ENCODE peak calls at places on chromosomes 1 and 21, in eight cellular contexts. F, Y, X, P, A, T, I and D are unnamed samples.

GRCh38 chr1:179969962-179970361 is 15.4 kb downstream of the CEP350 start:
- DNase-seq in F (no peak), A (no peak), I (no peak), T (no peak), P (no peak), Y (no peak), X (no peak), D (no peak)

GRCh38 chr21:38997756-38998155 is 185.5 kb downstream of the PSMG1 start:
- DNase-seq in I (no peak), P (no peak), A (no peak), F (no peak), T (no peak), Y (no peak), X (no peak), D (no peak)

GRCh38 chr1:157272899-157273774 is 134.9 kb upstream of the ETV3 start:
- DNase-seq in P (no peak), I (no peak), F (no peak), A (no peak), X (no peak), Y (no peak), T (no peak), D (peak; percentile 27)

GRCh38 chr1:171794085-171794484 is 12.6 kb downstream of the METTL13 start:
- DNase-seq in X (no peak), F (no peak), P (no peak), A (no peak), I (no peak), Y (no peak), T (peak; percentile 50), D (peak; percentile 44)

GRCh38 chr1:21293537-21294265 is 3.4 kb upstream of the ECE1 start:
- DNase-seq in I (no peak), F (no peak), T (no peak), X (peak; percentile 41), P (no peak), Y (no peak), A (peak; percentile 86), D (no peak)

GRCh38 chr1:2271134-2271785 is 43.1 kb downstream of the SKI start:
- DNase-seq in Y (no peak), X (no peak), I (no peak), F (no peak), T (no peak), A (no peak), P (peak; percentile 56), D (no peak)

GRCh38 chr1:113416515-113416914 is 26.2 kb downstream of the MAGI3 start:
- DNase-seq in P (no peak), F (no peak), I (no peak), A (no peak), Y (no peak), T (no peak), X (no peak), D (no peak)

GRCh38 chr1:201229771-201230635 is 39.4 kb downstream of the IGFN1 start:
- DNase-seq in T (peak; percentile 59), P (peak; percentile 2), Y (peak; percentile 15), I (no peak), A (no peak), F (no peak), X (no peak), D (no peak)

GRCh38 chr1:201134405-201134804 is 7.4 kb upstream of the ASCL5 start:
- DNase-seq in Y (no peak), A (no peak), I (peak; percentile 46), P (no peak), F (no peak), X (no peak), T (no peak), D (no peak)

GRCh38 chr21:20949884-20950283 is 48.3 kb upstream of the NCAM2 start:
- DNase-seq in A (no peak), Y (no peak), F (no peak), T (no peak), X (no peak), P (no peak), I (no peak), D (no peak)

GRCh38 chr1:172343246-172344099 is 77.0 kb upstream of the C1orf105 start:
- DNase-seq in Y (no peak), T (no peak), F (no peak), A (no peak), I (no peak), P (no peak), X (no peak), D (no peak)

GRCh38 chr1:85611856-85612255 is 31.3 kb downstream of the CCN1 start:
- DNase-seq in Y (peak; percentile 57), F (peak; percentile 35), P (no peak), X (no peak), I (peak; percentile 56), A (no peak), T (peak; percentile 76), D (no peak)

GRCh38 chr1:218345673-218346390 is 696 bp downstream of the TGFB2 start:
- DNase-seq in X (no peak), F (peak; percentile 53), Y (no peak), A (peak; percentile 89), P (peak; percentile 84), I (peak; percentile 70), T (no peak), D (peak; percentile 71)

GRCh38 chr1:153669606-153670005 is 1.2 kb downstream of the ILF2 start:
- DNase-seq in A (peak; percentile 27), T (no peak), Y (no peak), X (no peak), P (no peak), I (no peak), F (no peak), D (no peak)

GRCh38 chr1:1170215-1170890 is 3.3 kb upstream of the TTLL10 start:
- DNase-seq in Y (no peak), P (peak; percentile 58), I (no peak), X (no peak), T (no peak), F (no peak), A (no peak), D (no peak)

GRCh38 chr1:24321150-24321549 is 2.0 kb downstream of the GRHL3 start:
- DNase-seq in Y (no peak), X (no peak), A (no peak), T (no peak), P (no peak), I (no peak), F (no peak), D (no peak)

GRCh38 chr1:24318238-24318987 is 744 bp upstream of the GRHL3 start:
- DNase-seq in T (no peak), A (no peak), P (no peak), F (no peak), Y (no peak), I (peak; percentile 58), X (no peak), D (no peak)

GRCh38 chr1:24317081-24317480 is 2.1 kb upstream of the GRHL3 start:
- DNase-seq in Y (no peak), F (no peak), I (no peak), T (no peak), P (no peak), A (no peak), X (no peak), D (no peak)

GRCh38 chr1:24319962-24320361 is 805 bp downstream of the GRHL3 start:
- DNase-seq in I (no peak), P (no peak), A (no peak), Y (no peak), F (no peak), X (no peak), T (no peak), D (no peak)

DNA sequence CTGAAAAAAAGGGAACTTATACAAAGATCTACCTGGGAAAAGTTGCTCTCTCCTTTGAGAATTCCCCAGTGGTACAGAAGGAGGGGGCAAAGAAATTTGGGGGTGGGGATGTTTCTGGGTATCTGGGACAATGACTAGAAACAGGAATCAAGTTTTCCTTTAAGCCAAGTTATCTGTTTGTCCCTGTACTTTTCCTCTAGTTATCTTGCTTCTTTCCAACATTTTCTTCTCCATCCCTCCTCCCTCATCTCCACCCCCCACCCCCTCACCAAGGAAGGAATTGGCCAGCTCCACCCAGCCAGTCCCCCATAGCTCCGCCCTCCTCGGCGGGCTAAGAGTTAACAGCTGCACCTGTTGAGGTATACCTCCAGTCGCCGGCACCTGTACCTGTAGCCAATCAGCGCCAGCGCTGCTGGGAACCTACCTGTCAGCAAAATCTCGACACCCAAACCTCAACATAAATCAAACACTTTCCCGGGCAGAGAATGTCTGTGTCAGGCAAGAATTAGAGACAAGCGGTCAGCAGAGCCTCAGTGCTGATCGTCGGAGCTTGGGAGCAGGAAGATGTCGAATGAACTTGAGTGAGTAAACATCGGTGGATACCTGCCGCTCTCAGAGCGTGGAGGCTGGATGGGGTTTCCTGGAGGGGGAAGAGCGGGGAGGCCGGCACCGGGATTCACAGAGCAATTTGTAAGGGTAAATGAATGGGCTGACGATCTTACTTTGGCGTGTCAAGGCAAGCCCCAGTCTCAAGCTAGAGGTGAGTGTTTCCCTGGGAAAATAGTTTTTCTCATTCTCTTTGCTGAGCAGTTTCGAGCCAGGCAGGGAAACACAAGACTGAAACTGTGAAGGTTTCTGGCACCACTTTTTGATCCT is at the start of gene GRHL3:
- DNase-seq in Y (peak; percentile 46), T (no peak), A (no peak), X (no peak), P (no peak), I (peak; percentile 78), F (peak; percentile 75), D (no peak)
- TF ChIP-seq POLR2A in Y (no peak), T (no peak), A (no peak), X (no peak), P (no peak), I (no peak), F (no peak), D (no peak)

GRCh38 chr1:36741066-36741465 is 258.4 kb upstream of the CSF3R start:
- DNase-seq in F (no peak), A (no peak), X (no peak), P (no peak), T (no peak), I (no peak), Y (no peak), D (no peak)
- TF ChIP-seq POLR2A in F (no peak), A (no peak), X (no peak), P (no peak), T (no peak), I (no peak), Y (no peak), D (no peak)

GRCh38 chr1:12040457-12041051 is 21.3 kb downstream of the MIIP start:
- DNase-seq in Y (no peak), F (no peak), P (no peak), I (no peak), X (no peak), A (no peak), T (peak; percentile 76), D (no peak)
- TF ChIP-seq POLR2A in Y (no peak), F (no peak), P (no peak), I (no peak), X (peak; percentile 20), A (no peak), T (no peak), D (no peak)

GRCh38 chr1:15410884-15411245 is 1.2 kb downstream of the EFHD2 start:
- DNase-seq in I (no peak), X (no peak), P (no peak), T (no peak), F (no peak), A (peak; percentile 86), Y (no peak), D (no peak)

GRCh38 chr1:15408890-15409399 is 743 bp upstream of the EFHD2 start:
- DNase-seq in I (no peak), T (no peak), F (no peak), X (no peak), P (no peak), A (no peak), Y (no peak), D (no peak)

GRCh38 chr1:15407579-15407978 is 2.1 kb upstream of the EFHD2 start:
- DNase-seq in I (no peak), P (no peak), A (no peak), F (no peak), T (no peak), Y (no peak), X (no peak), D (no peak)

GRCh38 chr1:15410223-15410883 is 665 bp downstream of the EFHD2 start:
- DNase-seq in T (no peak), F (no peak), X (no peak), Y (no peak), P (no peak), I (peak; percentile 28), A (peak; percentile 89), D (no peak)

GRCh38 chr1:15409400-15410222 is at the start of gene EFHD2:
- DNase-seq in I (peak; percentile 88), F (peak; percentile 89), Y (no peak), P (peak; percentile 92), A (peak; percentile 98), T (peak; percentile 61), X (peak; percentile 91), D (peak; percentile 77)
- TF ChIP-seq POLR2A in I (peak; percentile 61), F (no peak), Y (peak; percentile 68), P (peak; percentile 92), A (peak; percentile 79), T (peak; percentile 84), X (peak; percentile 90), D (peak; percentile 72)